ENCODE peak calls at places on chromosomes 4 and X, in four cellular contexts. H, F, B and G are unnamed samples.

GRCh38 chrX:141733371-141733770 is 34.8 kb upstream of the SPANXD start:
- DNase-seq in H (no peak), F (no peak), B (no peak), G (no peak)

GRCh38 chrX:1102786-1103185 is 109.7 kb downstream of the CRLF2 start:
- DNase-seq in B (no peak), F (no peak), H (no peak), G (no peak)

GRCh38 chr4:177010421-177010820 is 217.7 kb upstream of the VEGFC start:
- DNase-seq in F (no peak), B (no peak), H (no peak), G (no peak)

GRCh38 chr4:142549726-142550463 is 296.2 kb downstream of the INPP4B start:
- DNase-seq in B (peak), H (no peak), F (peak), G (no peak)

GRCh38 chr4:76960014-76960413 is 10.5 kb downstream of the SEPTIN11 start:
- DNase-seq in F (no peak), B (no peak), H (no peak), G (no peak)

GRCh38 chr4:158964728-158965124 is 138.2 kb upstream of the RAPGEF2 start:
- DNase-seq in B (no peak), F (no peak), H (no peak), G (no peak)

GRCh38 chr4:85790582-85790981 is 315.6 kb downstream of the ARHGAP24 start:
- DNase-seq in H (no peak), B (peak), F (no peak), G (no peak)

GRCh38 chr4:39114436-39114835 is 52.4 kb downstream of the KLHL5 start:
- DNase-seq in B (peak), F (no peak), H (no peak), G (no peak)

GRCh38 chr4:16360694-16361262 is 134.5 kb upstream of the TAPT1 start:
- DNase-seq in H (no peak), B (no peak), F (no peak), G (no peak)

GRCh38 chrX:122641136-122641535 is 542.9 kb upstream of the GRIA3 start:
- DNase-seq in B (no peak), H (no peak), F (no peak), G (no peak)

GRCh38 chr4:125187221-125187620 is 127.5 kb upstream of the FAT4 start:
- DNase-seq in B (peak), F (no peak), H (no peak), G (no peak)

GRCh38 chr4:145820407-145820806 is 118.2 kb downstream of the ZNF827 start:
- DNase-seq in B (no peak), H (no peak), F (no peak), G (no peak)

GRCh38 chrX:1336331-1337143 is at the start of gene IL3RA:
- DNase-seq in B (peak), F (peak), H (no peak), G (no peak)

GRCh38 chrX:9829308-9830267 is 43.4 kb downstream of the SHROOM2 start:
- DNase-seq in F (peak), B (peak), H (no peak), G (no peak)

GRCh38 chr4:105060628-105061027 is 86.0 kb upstream of the TET2 start:
- DNase-seq in B (no peak), F (no peak), H (no peak), G (no peak)

GRCh38 chrX:105725228-105725627 is 97.1 kb upstream of the NRK start:
- DNase-seq in F (no peak), H (no peak), B (no peak), G (no peak)

GRCh38 chr4:169107528-169107927 is 97.5 kb upstream of the CBR4 start:
- DNase-seq in B (no peak), H (no peak), F (no peak), G (no peak)
- H3K27ac ChIP-seq in B (no peak), H (no peak), F (no peak), G (no peak)

DNA sequence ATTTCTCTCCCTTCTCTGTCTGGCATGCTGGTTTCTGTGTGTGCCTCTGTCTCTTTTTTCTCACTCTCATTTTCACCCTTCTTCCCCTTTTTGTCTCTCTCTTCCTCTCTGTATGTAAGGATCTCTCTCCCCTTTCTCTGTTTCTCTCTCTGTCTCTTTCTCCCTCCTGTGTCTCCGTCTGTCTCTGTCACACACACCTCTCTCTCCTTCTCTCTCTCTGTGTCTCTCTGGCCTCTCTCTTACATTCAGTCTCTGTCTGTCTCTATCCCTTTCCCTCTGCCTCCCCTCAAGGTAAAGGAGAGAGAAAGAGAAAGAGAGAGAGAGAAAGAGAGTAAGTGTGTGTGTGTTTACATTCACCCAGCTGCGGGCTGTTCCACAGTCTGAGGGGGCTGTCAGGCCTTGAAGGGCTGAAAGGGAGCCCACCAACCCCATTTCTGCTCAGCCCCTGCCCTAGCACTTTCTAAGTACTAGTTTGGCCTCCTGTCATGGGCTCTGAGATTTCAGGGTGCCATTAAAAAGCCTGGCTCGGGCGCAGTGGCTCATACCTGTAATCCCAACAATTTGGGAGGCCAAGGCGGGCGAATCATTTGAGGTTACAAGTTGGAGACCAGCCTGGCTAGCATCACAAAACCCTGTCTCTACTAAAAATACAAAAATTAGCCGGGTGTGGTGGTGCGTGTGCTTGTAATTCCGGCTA is 9.6 kb upstream of the TSPYL2 start:
- DNase-seq in F (no peak), B (no peak), H (peak), G (no peak)
- H3K27ac ChIP-seq in F (no peak), B (no peak), H (peak), G (peak)

GRCh38 chr4:3010577-3010976 is 47.2 kb downstream of the GRK4 start:
- DNase-seq in F (no peak), H (no peak), B (no peak), G (no peak)
- H3K27ac ChIP-seq in F (peak), H (no peak), B (no peak), G (no peak)

GRCh38 chr4:168817418-168817817 is 192.6 kb downstream of the CBR4 start:
- DNase-seq in H (no peak), F (no peak), B (no peak), G (no peak)

GRCh38 chr4:168811793-168812651 is 198.0 kb downstream of the CBR4 start:
- DNase-seq in F (no peak), H (no peak), B (peak), G (no peak)

GRCh38 chr4:168815373-168816345 is 194.4 kb downstream of the CBR4 start:
- DNase-seq in B (peak), H (no peak), F (no peak), G (no peak)

GRCh38 chr4:168811207-168811606 is 198.8 kb downstream of the CBR4 start:
- DNase-seq in H (no peak), B (no peak), F (no peak), G (no peak)

GRCh38 chr4:168812806-168813205 is 197.2 kb downstream of the CBR4 start:
- DNase-seq in H (no peak), F (no peak), B (no peak), G (no peak)
- H3K27ac ChIP-seq in H (no peak), F (no peak), B (peak), G (peak)